ENCODE peak calls at places on chromosomes 16 and 17, in eight cellular contexts. One of them, this sample, is unnamed.

GRCh38 chr17:49821916-49822315 is 26.0 kb downstream of the TAC4 start:
- DNase-seq in RCC 7860: no peak
- DNase-seq in C1 segment of cervical spinal cord: no peak
- DNase-seq in stimulated activated naive CD8-positive, alpha-beta T cell treated with anti-CD3 and anti-CD28 coated beads, Interleukin-15, amount 100 ng/mL, for 72 hours: no peak
- DNase-seq in kidney: no peak
- DNase-seq in activated naive CD4-positive, alpha-beta T cell treated with anti-CD3 and anti-CD28 coated beads for 36 hours: no peak
- DNase-seq in non-pigmented ciliary epithelial cell: no peak
- DNase-seq in kidney glomerular epithelial cell: no peak
- DNase-seq in this sample: no peak

GRCh38 chr17:78991906-78992532 is 12.3 kb upstream of the LGALS3BP start:
- DNase-seq in non-pigmented ciliary epithelial cell: no peak
- DNase-seq in C1 segment of cervical spinal cord: no peak
- DNase-seq in RCC 7860: no peak
- DNase-seq in kidney: no peak
- DNase-seq in kidney glomerular epithelial cell: no peak
- DNase-seq in activated naive CD4-positive, alpha-beta T cell treated with anti-CD3 and anti-CD28 coated beads for 36 hours: no peak
- DNase-seq in stimulated activated naive CD8-positive, alpha-beta T cell treated with anti-CD3 and anti-CD28 coated beads, Interleukin-15, amount 100 ng/mL, for 72 hours: no peak
- DNase-seq in this sample: no peak

GRCh38 chr17:81821603-81822311 is 11.3 kb downstream of the MCRIP1 start:
- DNase-seq in RCC 7860: peak
- DNase-seq in activated naive CD4-positive, alpha-beta T cell treated with anti-CD3 and anti-CD28 coated beads for 36 hours: no peak
- DNase-seq in non-pigmented ciliary epithelial cell: no peak
- DNase-seq in stimulated activated naive CD8-positive, alpha-beta T cell treated with anti-CD3 and anti-CD28 coated beads, Interleukin-15, amount 100 ng/mL, for 72 hours: no peak
- DNase-seq in kidney glomerular epithelial cell: no peak
- DNase-seq in C1 segment of cervical spinal cord: no peak
- DNase-seq in kidney: peak
- DNase-seq in this sample: peak

GRCh38 chr17:51486091-51486490 is 225.7 kb downstream of the UTP18 start:
- DNase-seq in kidney glomerular epithelial cell: no peak
- DNase-seq in kidney: no peak
- DNase-seq in activated naive CD4-positive, alpha-beta T cell treated with anti-CD3 and anti-CD28 coated beads for 36 hours: no peak
- DNase-seq in non-pigmented ciliary epithelial cell: no peak
- DNase-seq in stimulated activated naive CD8-positive, alpha-beta T cell treated with anti-CD3 and anti-CD28 coated beads, Interleukin-15, amount 100 ng/mL, for 72 hours: no peak
- DNase-seq in C1 segment of cervical spinal cord: no peak
- DNase-seq in RCC 7860: no peak
- DNase-seq in this sample: no peak

GRCh38 chr17:32914181-32914580 is 13.8 kb upstream of the TMEM98 start:
- DNase-seq in kidney: no peak
- DNase-seq in stimulated activated naive CD8-positive, alpha-beta T cell treated with anti-CD3 and anti-CD28 coated beads, Interleukin-15, amount 100 ng/mL, for 72 hours: peak
- DNase-seq in non-pigmented ciliary epithelial cell: no peak
- DNase-seq in C1 segment of cervical spinal cord: no peak
- DNase-seq in kidney glomerular epithelial cell: no peak
- DNase-seq in activated naive CD4-positive, alpha-beta T cell treated with anti-CD3 and anti-CD28 coated beads for 36 hours: no peak
- DNase-seq in RCC 7860: no peak
- DNase-seq in this sample: no peak

GRCh38 chr16:29701214-29701555 is 22.2 kb downstream of the QPRT start:
- DNase-seq in activated naive CD4-positive, alpha-beta T cell treated with anti-CD3 and anti-CD28 coated beads for 36 hours: no peak
- DNase-seq in kidney: no peak
- DNase-seq in C1 segment of cervical spinal cord: no peak
- DNase-seq in non-pigmented ciliary epithelial cell: no peak
- DNase-seq in RCC 7860: no peak
- DNase-seq in stimulated activated naive CD8-positive, alpha-beta T cell treated with anti-CD3 and anti-CD28 coated beads, Interleukin-15, amount 100 ng/mL, for 72 hours: no peak
- DNase-seq in kidney glomerular epithelial cell: no peak
- DNase-seq in this sample: no peak

GRCh38 chr16:70159355-70160348 is 13.9 kb upstream of the CLEC18C start:
- DNase-seq in non-pigmented ciliary epithelial cell: no peak
- DNase-seq in kidney: no peak
- DNase-seq in C1 segment of cervical spinal cord: no peak
- DNase-seq in RCC 7860: no peak
- DNase-seq in activated naive CD4-positive, alpha-beta T cell treated with anti-CD3 and anti-CD28 coated beads for 36 hours: no peak
- DNase-seq in kidney glomerular epithelial cell: no peak
- DNase-seq in stimulated activated naive CD8-positive, alpha-beta T cell treated with anti-CD3 and anti-CD28 coated beads, Interleukin-15, amount 100 ng/mL, for 72 hours: no peak
- DNase-seq in this sample: no peak

GRCh38 chr16:1338855-1339675 is 5.6 kb downstream of the BAIAP3 start:
- DNase-seq in C1 segment of cervical spinal cord: no peak
- DNase-seq in kidney glomerular epithelial cell: no peak
- DNase-seq in kidney: no peak
- DNase-seq in activated naive CD4-positive, alpha-beta T cell treated with anti-CD3 and anti-CD28 coated beads for 36 hours: no peak
- DNase-seq in RCC 7860: no peak
- DNase-seq in non-pigmented ciliary epithelial cell: no peak
- DNase-seq in stimulated activated naive CD8-positive, alpha-beta T cell treated with anti-CD3 and anti-CD28 coated beads, Interleukin-15, amount 100 ng/mL, for 72 hours: no peak
- DNase-seq in this sample: no peak

GRCh38 chr17:34503804-34504203 is 75.6 kb upstream of the TMEM132E start:
- DNase-seq in RCC 7860: peak
- DNase-seq in activated naive CD4-positive, alpha-beta T cell treated with anti-CD3 and anti-CD28 coated beads for 36 hours: peak
- DNase-seq in C1 segment of cervical spinal cord: peak
- DNase-seq in kidney glomerular epithelial cell: no peak
- DNase-seq in kidney: peak
- DNase-seq in non-pigmented ciliary epithelial cell: no peak
- DNase-seq in stimulated activated naive CD8-positive, alpha-beta T cell treated with anti-CD3 and anti-CD28 coated beads, Interleukin-15, amount 100 ng/mL, for 72 hours: peak
- DNase-seq in this sample: no peak

GRCh38 chr16:60642956-60643355 is 1393.3 kb downstream of the CDH8 start:
- DNase-seq in activated naive CD4-positive, alpha-beta T cell treated with anti-CD3 and anti-CD28 coated beads for 36 hours: no peak
- DNase-seq in non-pigmented ciliary epithelial cell: peak
- DNase-seq in C1 segment of cervical spinal cord: no peak
- DNase-seq in stimulated activated naive CD8-positive, alpha-beta T cell treated with anti-CD3 and anti-CD28 coated beads, Interleukin-15, amount 100 ng/mL, for 72 hours: no peak
- DNase-seq in kidney: no peak
- DNase-seq in RCC 7860: no peak
- DNase-seq in kidney glomerular epithelial cell: no peak
- DNase-seq in this sample: peak

GRCh38 chr16:65624246-65624645 is 502.4 kb upstream of the CDH11 start:
- DNase-seq in C1 segment of cervical spinal cord: no peak
- DNase-seq in kidney: no peak
- DNase-seq in activated naive CD4-positive, alpha-beta T cell treated with anti-CD3 and anti-CD28 coated beads for 36 hours: no peak
- DNase-seq in RCC 7860: no peak
- DNase-seq in stimulated activated naive CD8-positive, alpha-beta T cell treated with anti-CD3 and anti-CD28 coated beads, Interleukin-15, amount 100 ng/mL, for 72 hours: no peak
- DNase-seq in non-pigmented ciliary epithelial cell: no peak
- DNase-seq in kidney glomerular epithelial cell: no peak
- DNase-seq in this sample: no peak

GRCh38 chr17:2377659-2378058 is 23.2 kb downstream of the MNT start:
- DNase-seq in C1 segment of cervical spinal cord: no peak
- DNase-seq in kidney: no peak
- DNase-seq in kidney glomerular epithelial cell: no peak
- DNase-seq in RCC 7860: no peak
- DNase-seq in non-pigmented ciliary epithelial cell: no peak
- DNase-seq in stimulated activated naive CD8-positive, alpha-beta T cell treated with anti-CD3 and anti-CD28 coated beads, Interleukin-15, amount 100 ng/mL, for 72 hours: no peak
- DNase-seq in activated naive CD4-positive, alpha-beta T cell treated with anti-CD3 and anti-CD28 coated beads for 36 hours: no peak
- DNase-seq in this sample: no peak

GRCh38 chr16:87288753-87289362 is 28.3 kb downstream of the C16orf95 start:
- DNase-seq in RCC 7860: no peak
- DNase-seq in non-pigmented ciliary epithelial cell: no peak
- DNase-seq in kidney glomerular epithelial cell: no peak
- DNase-seq in kidney: no peak
- DNase-seq in stimulated activated naive CD8-positive, alpha-beta T cell treated with anti-CD3 and anti-CD28 coated beads, Interleukin-15, amount 100 ng/mL, for 72 hours: no peak
- DNase-seq in C1 segment of cervical spinal cord: no peak
- DNase-seq in activated naive CD4-positive, alpha-beta T cell treated with anti-CD3 and anti-CD28 coated beads for 36 hours: no peak
- DNase-seq in this sample: no peak

GRCh38 chr17:78421534-78422266 is 43.3 kb downstream of the PGS1 start:
- DNase-seq in activated naive CD4-positive, alpha-beta T cell treated with anti-CD3 and anti-CD28 coated beads for 36 hours: peak
- DNase-seq in stimulated activated naive CD8-positive, alpha-beta T cell treated with anti-CD3 and anti-CD28 coated beads, Interleukin-15, amount 100 ng/mL, for 72 hours: peak
- DNase-seq in kidney glomerular epithelial cell: peak
- DNase-seq in non-pigmented ciliary epithelial cell: no peak
- DNase-seq in RCC 7860: peak
- DNase-seq in kidney: peak
- DNase-seq in C1 segment of cervical spinal cord: peak
- DNase-seq in this sample: peak

GRCh38 chr17:73628642-73629552 is 15.3 kb downstream of the SDK2 start:
- DNase-seq in non-pigmented ciliary epithelial cell: no peak
- DNase-seq in RCC 7860: no peak
- DNase-seq in kidney: no peak
- DNase-seq in stimulated activated naive CD8-positive, alpha-beta T cell treated with anti-CD3 and anti-CD28 coated beads, Interleukin-15, amount 100 ng/mL, for 72 hours: no peak
- DNase-seq in C1 segment of cervical spinal cord: no peak
- DNase-seq in activated naive CD4-positive, alpha-beta T cell treated with anti-CD3 and anti-CD28 coated beads for 36 hours: no peak
- DNase-seq in kidney glomerular epithelial cell: no peak
- DNase-seq in this sample: no peak

GRCh38 chr17:79948918-79949645 is 86.6 kb downstream of the TBC1D16 start:
- DNase-seq in non-pigmented ciliary epithelial cell: no peak
- DNase-seq in activated naive CD4-positive, alpha-beta T cell treated with anti-CD3 and anti-CD28 coated beads for 36 hours: no peak
- DNase-seq in kidney: peak
- DNase-seq in kidney glomerular epithelial cell: no peak
- DNase-seq in RCC 7860: no peak
- DNase-seq in C1 segment of cervical spinal cord: no peak
- DNase-seq in stimulated activated naive CD8-positive, alpha-beta T cell treated with anti-CD3 and anti-CD28 coated beads, Interleukin-15, amount 100 ng/mL, for 72 hours: no peak
- DNase-seq in this sample: no peak

GRCh38 chr16:30096862-30097563 is 1.0 kb upstream of the YPEL3 start:
- DNase-seq in activated naive CD4-positive, alpha-beta T cell treated with anti-CD3 and anti-CD28 coated beads for 36 hours: peak
- DNase-seq in non-pigmented ciliary epithelial cell: no peak
- DNase-seq in kidney: no peak
- DNase-seq in kidney glomerular epithelial cell: no peak
- DNase-seq in C1 segment of cervical spinal cord: no peak
- DNase-seq in RCC 7860: no peak
- DNase-seq in stimulated activated naive CD8-positive, alpha-beta T cell treated with anti-CD3 and anti-CD28 coated beads, Interleukin-15, amount 100 ng/mL, for 72 hours: no peak
- DNase-seq in this sample: no peak

GRCh38 chr17:49360796-49361128 is 1.3 kb downstream of the ZNF652 start:
- DNase-seq in kidney: no peak
- DNase-seq in C1 segment of cervical spinal cord: peak
- DNase-seq in non-pigmented ciliary epithelial cell: no peak
- DNase-seq in stimulated activated naive CD8-positive, alpha-beta T cell treated with anti-CD3 and anti-CD28 coated beads, Interleukin-15, amount 100 ng/mL, for 72 hours: no peak
- DNase-seq in RCC 7860: no peak
- DNase-seq in activated naive CD4-positive, alpha-beta T cell treated with anti-CD3 and anti-CD28 coated beads for 36 hours: peak
- DNase-seq in kidney glomerular epithelial cell: no peak
- DNase-seq in this sample: no peak

GRCh38 chr16:66342294-66342900 is 24.1 kb upstream of the CDH5 start:
- DNase-seq in C1 segment of cervical spinal cord: no peak
- DNase-seq in kidney: no peak
- DNase-seq in activated naive CD4-positive, alpha-beta T cell treated with anti-CD3 and anti-CD28 coated beads for 36 hours: no peak
- DNase-seq in kidney glomerular epithelial cell: no peak
- DNase-seq in stimulated activated naive CD8-positive, alpha-beta T cell treated with anti-CD3 and anti-CD28 coated beads, Interleukin-15, amount 100 ng/mL, for 72 hours: no peak
- DNase-seq in non-pigmented ciliary epithelial cell: no peak
- DNase-seq in RCC 7860: no peak
- DNase-seq in this sample: no peak

GRCh38 chr17:72691017-72691416 is 401.5 kb downstream of the SLC39A11 start:
- DNase-seq in non-pigmented ciliary epithelial cell: no peak
- DNase-seq in C1 segment of cervical spinal cord: no peak
- DNase-seq in RCC 7860: no peak
- DNase-seq in activated naive CD4-positive, alpha-beta T cell treated with anti-CD3 and anti-CD28 coated beads for 36 hours: no peak
- DNase-seq in kidney: no peak
- DNase-seq in kidney glomerular epithelial cell: no peak
- DNase-seq in stimulated activated naive CD8-positive, alpha-beta T cell treated with anti-CD3 and anti-CD28 coated beads, Interleukin-15, amount 100 ng/mL, for 72 hours: no peak
- DNase-seq in this sample: no peak

GRCh38 chr17:71864754-71865153 is 256.1 kb upstream of the SOX9 start:
- DNase-seq in kidney glomerular epithelial cell: no peak
- DNase-seq in non-pigmented ciliary epithelial cell: no peak
- DNase-seq in stimulated activated naive CD8-positive, alpha-beta T cell treated with anti-CD3 and anti-CD28 coated beads, Interleukin-15, amount 100 ng/mL, for 72 hours: no peak
- DNase-seq in kidney: no peak
- DNase-seq in activated naive CD4-positive, alpha-beta T cell treated with anti-CD3 and anti-CD28 coated beads for 36 hours: no peak
- DNase-seq in C1 segment of cervical spinal cord: no peak
- DNase-seq in RCC 7860: no peak
- DNase-seq in this sample: no peak

GRCh38 chr17:76997981-76998531 is 129.9 kb downstream of the MGAT5B start:
- DNase-seq in activated naive CD4-positive, alpha-beta T cell treated with anti-CD3 and anti-CD28 coated beads for 36 hours: peak
- DNase-seq in stimulated activated naive CD8-positive, alpha-beta T cell treated with anti-CD3 and anti-CD28 coated beads, Interleukin-15, amount 100 ng/mL, for 72 hours: peak
- DNase-seq in kidney glomerular epithelial cell: no peak
- DNase-seq in non-pigmented ciliary epithelial cell: no peak
- DNase-seq in kidney: no peak
- DNase-seq in RCC 7860: no peak
- DNase-seq in C1 segment of cervical spinal cord: no peak
- DNase-seq in this sample: peak

GRCh38 chr16:21524068-21524751 is 75.2 kb upstream of the METTL9 start:
- DNase-seq in stimulated activated naive CD8-positive, alpha-beta T cell treated with anti-CD3 and anti-CD28 coated beads, Interleukin-15, amount 100 ng/mL, for 72 hours: no peak
- DNase-seq in non-pigmented ciliary epithelial cell: no peak
- DNase-seq in kidney glomerular epithelial cell: no peak
- DNase-seq in C1 segment of cervical spinal cord: no peak
- DNase-seq in kidney: peak
- DNase-seq in RCC 7860: no peak
- DNase-seq in activated naive CD4-positive, alpha-beta T cell treated with anti-CD3 and anti-CD28 coated beads for 36 hours: no peak
- DNase-seq in this sample: no peak

GRCh38 chr16:69349508-69349907 is 2.1 kb downstream of the TMED6 start:
- DNase-seq in stimulated activated naive CD8-positive, alpha-beta T cell treated with anti-CD3 and anti-CD28 coated beads, Interleukin-15, amount 100 ng/mL, for 72 hours: no peak
- DNase-seq in kidney glomerular epithelial cell: no peak
- DNase-seq in kidney: no peak
- DNase-seq in non-pigmented ciliary epithelial cell: no peak
- DNase-seq in C1 segment of cervical spinal cord: no peak
- DNase-seq in activated naive CD4-positive, alpha-beta T cell treated with anti-CD3 and anti-CD28 coated beads for 36 hours: no peak
- DNase-seq in RCC 7860: no peak
- DNase-seq in this sample: no peak